ENCODE peak calls at places on chromosomes 16 and 17, in seven cellular contexts. One of them, this sample, is unnamed.

GRCh38 chr17:81018044-81018802 is 16.7 kb upstream of the BAIAP2 start:
- DNase-seq in testis: no peak
- DNase-seq in CD8-positive, alpha-beta T cell: peak
- DNase-seq in tibial artery: no peak
- DNase-seq in dorsolateral prefrontal cortex: no peak
- DNase-seq in heart right ventricle: no peak
- DNase-seq in fibroblast of lung: peak
- DNase-seq in this sample: peak

GRCh38 chr17:58184308-58184985 is 8.1 kb upstream of the EPX start:
- DNase-seq in testis: no peak
- DNase-seq in fibroblast of lung: peak
- DNase-seq in CD8-positive, alpha-beta T cell: no peak
- DNase-seq in dorsolateral prefrontal cortex: no peak
- DNase-seq in tibial artery: no peak
- DNase-seq in heart right ventricle: no peak
- DNase-seq in this sample: no peak

GRCh38 chr17:62968445-62968923 is 2.4 kb downstream of the TANC2 start:
- DNase-seq in tibial artery: peak
- DNase-seq in heart right ventricle: peak
- DNase-seq in testis: peak
- DNase-seq in fibroblast of lung: peak
- DNase-seq in CD8-positive, alpha-beta T cell: peak
- DNase-seq in dorsolateral prefrontal cortex: no peak
- DNase-seq in this sample: peak

GRCh38 chr17:68909066-68909465 is 46.1 kb downstream of the ABCA8 start:
- DNase-seq in dorsolateral prefrontal cortex: no peak
- DNase-seq in tibial artery: peak
- DNase-seq in fibroblast of lung: peak
- DNase-seq in CD8-positive, alpha-beta T cell: no peak
- DNase-seq in testis: peak
- DNase-seq in heart right ventricle: peak
- DNase-seq in this sample: peak

GRCh38 chr17:64385187-64386083 is 5.2 kb downstream of the PECAM1 start:
- DNase-seq in CD8-positive, alpha-beta T cell: peak
- DNase-seq in testis: peak
- DNase-seq in heart right ventricle: peak
- DNase-seq in fibroblast of lung: peak
- DNase-seq in dorsolateral prefrontal cortex: no peak
- DNase-seq in tibial artery: peak
- DNase-seq in this sample: peak

GRCh38 chr17:72175787-72176515 is 55.1 kb downstream of the SOX9 start:
- DNase-seq in dorsolateral prefrontal cortex: no peak
- DNase-seq in fibroblast of lung: peak
- DNase-seq in tibial artery: no peak
- DNase-seq in CD8-positive, alpha-beta T cell: no peak
- DNase-seq in heart right ventricle: no peak
- DNase-seq in testis: no peak
- DNase-seq in this sample: peak

GRCh38 chr17:36524428-36524876 is 10.2 kb downstream of the MYO19 start:
- DNase-seq in dorsolateral prefrontal cortex: no peak
- DNase-seq in tibial artery: no peak
- DNase-seq in fibroblast of lung: peak
- DNase-seq in testis: peak
- DNase-seq in heart right ventricle: no peak
- DNase-seq in CD8-positive, alpha-beta T cell: no peak
- DNase-seq in this sample: no peak

GRCh38 chr16:50209548-50210265 is 56.6 kb downstream of the TENT4B start:
- DNase-seq in heart right ventricle: no peak
- DNase-seq in fibroblast of lung: no peak
- DNase-seq in CD8-positive, alpha-beta T cell: no peak
- DNase-seq in testis: no peak
- DNase-seq in dorsolateral prefrontal cortex: no peak
- DNase-seq in tibial artery: no peak
- DNase-seq in this sample: no peak

GRCh38 chr16:58333937-58334336 is 39.1 kb upstream of the PRSS54 start:
- DNase-seq in dorsolateral prefrontal cortex: no peak
- DNase-seq in tibial artery: no peak
- DNase-seq in testis: no peak
- DNase-seq in CD8-positive, alpha-beta T cell: no peak
- DNase-seq in fibroblast of lung: no peak
- DNase-seq in heart right ventricle: no peak
- DNase-seq in this sample: no peak

GRCh38 chr17:31060814-31061550 is 33.8 kb upstream of the NF1 start:
- DNase-seq in dorsolateral prefrontal cortex: no peak
- DNase-seq in CD8-positive, alpha-beta T cell: no peak
- DNase-seq in tibial artery: no peak
- DNase-seq in fibroblast of lung: no peak
- DNase-seq in heart right ventricle: no peak
- DNase-seq in testis: no peak
- DNase-seq in this sample: peak

GRCh38 chr16:49809561-49809960 is 46.4 kb downstream of the ZNF423 start:
- DNase-seq in fibroblast of lung: no peak
- DNase-seq in dorsolateral prefrontal cortex: no peak
- DNase-seq in testis: no peak
- DNase-seq in CD8-positive, alpha-beta T cell: no peak
- DNase-seq in heart right ventricle: no peak
- DNase-seq in tibial artery: no peak
- DNase-seq in this sample: no peak

GRCh38 chr17:42281571-42282096 is 5.4 kb upstream of the STAT5B start:
- DNase-seq in dorsolateral prefrontal cortex: no peak
- DNase-seq in fibroblast of lung: no peak
- DNase-seq in tibial artery: no peak
- DNase-seq in heart right ventricle: no peak
- DNase-seq in testis: peak
- DNase-seq in CD8-positive, alpha-beta T cell: no peak
- DNase-seq in this sample: peak

GRCh38 chr17:72587773-72588511 is 467.1 kb downstream of the SOX9 start:
- DNase-seq in testis: no peak
- DNase-seq in dorsolateral prefrontal cortex: no peak
- DNase-seq in tibial artery: no peak
- DNase-seq in CD8-positive, alpha-beta T cell: no peak
- DNase-seq in fibroblast of lung: peak
- DNase-seq in heart right ventricle: no peak
- DNase-seq in this sample: peak

GRCh38 chr16:21950782-21951521 is 2.2 kb upstream of the UQCRC2 start:
- DNase-seq in fibroblast of lung: peak
- DNase-seq in CD8-positive, alpha-beta T cell: peak
- DNase-seq in testis: peak
- DNase-seq in heart right ventricle: no peak
- DNase-seq in dorsolateral prefrontal cortex: no peak
- DNase-seq in tibial artery: no peak
- DNase-seq in this sample: no peak

GRCh38 chr17:39863918-39864746 is at the start of gene IKZF3:
- DNase-seq in fibroblast of lung: peak
- DNase-seq in heart right ventricle: peak
- DNase-seq in CD8-positive, alpha-beta T cell: peak
- DNase-seq in tibial artery: no peak
- DNase-seq in testis: peak
- DNase-seq in dorsolateral prefrontal cortex: no peak
- DNase-seq in this sample: peak

GRCh38 chr17:39069114-39069756 is 82.2 kb downstream of the PLXDC1 start:
- DNase-seq in tibial artery: no peak
- DNase-seq in testis: peak
- DNase-seq in CD8-positive, alpha-beta T cell: peak
- DNase-seq in dorsolateral prefrontal cortex: no peak
- DNase-seq in heart right ventricle: no peak
- DNase-seq in fibroblast of lung: peak
- DNase-seq in this sample: peak

GRCh38 chr17:63095879-63096278 is 129.8 kb downstream of the TANC2 start:
- DNase-seq in heart right ventricle: no peak
- DNase-seq in CD8-positive, alpha-beta T cell: no peak
- DNase-seq in testis: no peak
- DNase-seq in dorsolateral prefrontal cortex: no peak
- DNase-seq in fibroblast of lung: peak
- DNase-seq in tibial artery: no peak
- DNase-seq in this sample: no peak

GRCh38 chr17:70677783-70678647 is 508.7 kb downstream of the KCNJ2 start:
- DNase-seq in fibroblast of lung: no peak
- DNase-seq in heart right ventricle: no peak
- DNase-seq in testis: no peak
- DNase-seq in CD8-positive, alpha-beta T cell: no peak
- DNase-seq in dorsolateral prefrontal cortex: no peak
- DNase-seq in tibial artery: no peak
- DNase-seq in this sample: peak

GRCh38 chr16:84252214-84252613 is 12.4 kb upstream of the KCNG4 start:
- DNase-seq in CD8-positive, alpha-beta T cell: no peak
- DNase-seq in fibroblast of lung: no peak
- DNase-seq in heart right ventricle: no peak
- DNase-seq in testis: no peak
- DNase-seq in dorsolateral prefrontal cortex: no peak
- DNase-seq in tibial artery: no peak
- DNase-seq in this sample: no peak

GRCh38 chr17:60560860-60561257 is 34.8 kb upstream of the APPBP2 start:
- DNase-seq in testis: no peak
- DNase-seq in dorsolateral prefrontal cortex: no peak
- DNase-seq in tibial artery: no peak
- DNase-seq in CD8-positive, alpha-beta T cell: no peak
- DNase-seq in heart right ventricle: no peak
- DNase-seq in fibroblast of lung: no peak
- DNase-seq in this sample: no peak

GRCh38 chr17:17983376-17983775 is 10.7 kb downstream of the DRC3 start:
- DNase-seq in heart right ventricle: no peak
- DNase-seq in testis: no peak
- DNase-seq in fibroblast of lung: no peak
- DNase-seq in dorsolateral prefrontal cortex: no peak
- DNase-seq in tibial artery: no peak
- DNase-seq in CD8-positive, alpha-beta T cell: no peak
- DNase-seq in this sample: peak

GRCh38 chr16:48687421-48688038 is 77.5 kb upstream of the N4BP1 start:
- DNase-seq in tibial artery: peak
- DNase-seq in CD8-positive, alpha-beta T cell: no peak
- DNase-seq in heart right ventricle: peak
- DNase-seq in testis: peak
- DNase-seq in dorsolateral prefrontal cortex: no peak
- DNase-seq in fibroblast of lung: peak
- DNase-seq in this sample: peak

GRCh38 chr17:83094291-83094690 is 14.9 kb downstream of the METRNL start:
- DNase-seq in dorsolateral prefrontal cortex: no peak
- DNase-seq in heart right ventricle: no peak
- DNase-seq in testis: no peak
- DNase-seq in fibroblast of lung: no peak
- DNase-seq in tibial artery: no peak
- DNase-seq in CD8-positive, alpha-beta T cell: no peak
- DNase-seq in this sample: no peak

GRCh38 chr16:2437032-2437790 is 8.0 kb downstream of the CCNF start:
- DNase-seq in heart right ventricle: no peak
- DNase-seq in tibial artery: no peak
- DNase-seq in CD8-positive, alpha-beta T cell: no peak
- DNase-seq in testis: no peak
- DNase-seq in fibroblast of lung: no peak
- DNase-seq in dorsolateral prefrontal cortex: no peak
- DNase-seq in this sample: no peak
- TF ChIP-seq CTCF in heart right ventricle: no peak
- TF ChIP-seq CTCF in tibial artery: no peak
- TF ChIP-seq CTCF in CD8-positive, alpha-beta T cell: no peak
- TF ChIP-seq CTCF in testis: no peak
- TF ChIP-seq CTCF in fibroblast of lung: no peak
- TF ChIP-seq CTCF in dorsolateral prefrontal cortex: no peak
- TF ChIP-seq CTCF in this sample: no peak

DNA sequence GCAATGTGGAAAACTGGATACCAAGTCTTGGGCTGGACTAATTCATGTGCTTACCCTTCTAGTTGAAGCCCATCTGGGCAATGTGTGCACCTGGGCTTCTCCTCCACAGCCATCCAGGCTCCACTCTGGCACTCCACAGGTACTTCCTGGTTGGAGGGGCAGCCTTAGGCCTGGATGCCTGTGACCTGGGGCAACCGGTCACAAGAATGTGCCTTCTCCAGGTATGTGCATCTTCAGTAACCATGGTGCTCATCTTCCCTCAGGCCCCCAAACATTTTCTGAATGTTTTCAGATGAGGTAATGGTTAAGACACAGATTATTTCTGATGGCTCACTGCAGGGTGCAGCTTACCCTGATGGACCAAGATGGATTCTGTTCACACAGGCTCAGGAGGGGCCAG is 11.1 kb downstream of the C16orf86 start:
- DNase-seq in fibroblast of lung: no peak
- DNase-seq in dorsolateral prefrontal cortex: no peak
- DNase-seq in testis: no peak
- DNase-seq in tibial artery: no peak
- DNase-seq in CD8-positive, alpha-beta T cell: no peak
- DNase-seq in heart right ventricle: no peak
- DNase-seq in this sample: no peak
- H3K27ac ChIP-seq in fibroblast of lung: no peak
- H3K27ac ChIP-seq in dorsolateral prefrontal cortex: no peak
- H3K27ac ChIP-seq in testis: no peak
- H3K27ac ChIP-seq in tibial artery: no peak
- H3K27ac ChIP-seq in CD8-positive, alpha-beta T cell: no peak
- H3K27ac ChIP-seq in heart right ventricle: no peak
- H3K27ac ChIP-seq in this sample: no peak

DNA sequence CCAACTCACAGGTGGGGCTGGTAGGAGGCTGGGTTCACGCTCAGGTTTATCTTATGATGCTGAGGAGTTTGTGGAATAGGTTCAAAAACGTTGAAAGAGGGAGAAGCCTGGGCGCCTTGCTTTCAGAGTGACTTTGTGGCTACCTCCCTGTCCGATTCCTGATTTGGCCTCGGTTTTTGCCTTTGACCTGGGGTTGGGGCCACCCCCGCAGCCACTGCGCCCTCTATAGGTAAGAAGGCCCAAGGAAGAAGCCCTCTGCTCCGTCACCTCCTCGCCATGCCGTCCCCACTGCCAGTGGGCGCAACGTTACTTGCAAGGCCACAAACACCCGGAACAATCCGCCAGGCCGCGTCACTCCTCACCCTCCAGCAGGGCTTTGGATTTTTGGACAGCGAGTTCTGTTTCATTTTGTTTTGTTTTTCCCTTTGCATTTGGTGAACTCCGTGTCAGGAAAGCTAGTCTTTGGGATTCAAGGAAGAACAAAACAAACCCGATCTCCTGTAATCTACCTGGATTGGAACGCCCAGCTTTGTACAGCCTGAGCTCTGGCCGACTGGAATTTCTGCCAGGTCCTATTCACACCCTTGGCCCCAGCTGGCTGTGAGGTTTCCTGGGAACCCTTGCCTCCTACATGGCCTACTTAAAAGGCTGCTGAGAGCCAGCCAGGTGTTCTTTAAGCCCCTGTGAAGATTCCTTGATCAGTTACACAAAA is 60.7 kb downstream of the TBC1D16 start:
- DNase-seq in dorsolateral prefrontal cortex: peak
- DNase-seq in fibroblast of lung: no peak
- DNase-seq in heart right ventricle: no peak
- DNase-seq in tibial artery: no peak
- DNase-seq in testis: no peak
- DNase-seq in CD8-positive, alpha-beta T cell: no peak
- DNase-seq in this sample: peak
- TF ChIP-seq CTCF in dorsolateral prefrontal cortex: no peak
- TF ChIP-seq CTCF in fibroblast of lung: peak
- TF ChIP-seq CTCF in heart right ventricle: no peak
- TF ChIP-seq CTCF in tibial artery: no peak
- TF ChIP-seq CTCF in testis: no peak
- TF ChIP-seq CTCF in CD8-positive, alpha-beta T cell: no peak
- TF ChIP-seq CTCF in this sample: no peak

GRCh38 chr16:3400446-3400778 is 392 bp downstream of the ZSCAN32 start:
- DNase-seq in dorsolateral prefrontal cortex: no peak
- DNase-seq in tibial artery: no peak
- DNase-seq in CD8-positive, alpha-beta T cell: no peak
- DNase-seq in testis: no peak
- DNase-seq in heart right ventricle: no peak
- DNase-seq in fibroblast of lung: no peak
- DNase-seq in this sample: no peak

GRCh38 chr16:3400779-3401688 is at the start of the genes ZNF174 and ZSCAN32:
- DNase-seq in tibial artery: peak
- DNase-seq in dorsolateral prefrontal cortex: peak
- DNase-seq in heart right ventricle: peak
- DNase-seq in testis: peak
- DNase-seq in CD8-positive, alpha-beta T cell: peak
- DNase-seq in fibroblast of lung: peak
- DNase-seq in this sample: peak

GRCh38 chr16:3401719-3402397 is 843 bp downstream of the ZNF174 start:
- DNase-seq in testis: peak
- DNase-seq in dorsolateral prefrontal cortex: no peak
- DNase-seq in tibial artery: no peak
- DNase-seq in heart right ventricle: no peak
- DNase-seq in CD8-positive, alpha-beta T cell: no peak
- DNase-seq in fibroblast of lung: peak
- DNase-seq in this sample: no peak
- H3K27ac ChIP-seq in testis: peak
- H3K27ac ChIP-seq in dorsolateral prefrontal cortex: peak
- H3K27ac ChIP-seq in tibial artery: peak
- H3K27ac ChIP-seq in heart right ventricle: peak
- H3K27ac ChIP-seq in CD8-positive, alpha-beta T cell: peak
- H3K27ac ChIP-seq in fibroblast of lung: peak
- H3K27ac ChIP-seq in this sample: peak